ENCODE peak calls at places on chromosomes 16 and 17, in eight cellular contexts. One of them, this sample, is unnamed.

GRCh38 chr16:31386157-31386984 is 6.8 kb upstream of the ITGAD start:
- DNase-seq in AG09319: no peak
- DNase-seq in anterior cingulate cortex: no peak
- DNase-seq in SHP77: no peak
- DNase-seq in endothelial cell: no peak
- DNase-seq in fibroblast of pulmonary artery: peak
- DNase-seq in neural crest cell: no peak
- DNase-seq in renal cortical epithelial cell: peak
- DNase-seq in this sample: no peak

GRCh38 chr17:31448467-31449077 is 57.1 kb downstream of the RAB11FIP4 start:
- DNase-seq in AG09319: peak
- DNase-seq in anterior cingulate cortex: no peak
- DNase-seq in SHP77: no peak
- DNase-seq in endothelial cell: no peak
- DNase-seq in fibroblast of pulmonary artery: peak
- DNase-seq in neural crest cell: no peak
- DNase-seq in renal cortical epithelial cell: peak
- DNase-seq in this sample: no peak

GRCh38 chr17:41629316-41629715 is 4.9 kb upstream of the KRT17 start:
- DNase-seq in AG09319: no peak
- DNase-seq in anterior cingulate cortex: no peak
- DNase-seq in SHP77: no peak
- DNase-seq in endothelial cell: no peak
- DNase-seq in fibroblast of pulmonary artery: no peak
- DNase-seq in neural crest cell: no peak
- DNase-seq in renal cortical epithelial cell: no peak
- DNase-seq in this sample: no peak

GRCh38 chr17:80598813-80599545 is 54.3 kb downstream of the RPTOR start:
- DNase-seq in AG09319: no peak
- DNase-seq in anterior cingulate cortex: no peak
- DNase-seq in SHP77: no peak
- DNase-seq in endothelial cell: no peak
- DNase-seq in fibroblast of pulmonary artery: no peak
- DNase-seq in neural crest cell: no peak
- DNase-seq in renal cortical epithelial cell: no peak
- DNase-seq in this sample: no peak

GRCh38 chr17:76383645-76384221 is 676 bp upstream of the SPHK1 start:
- DNase-seq in AG09319: no peak
- DNase-seq in anterior cingulate cortex: no peak
- DNase-seq in SHP77: peak
- DNase-seq in endothelial cell: peak
- DNase-seq in fibroblast of pulmonary artery: peak
- DNase-seq in neural crest cell: peak
- DNase-seq in renal cortical epithelial cell: no peak
- DNase-seq in this sample: peak

GRCh38 chr16:66619534-66620418 is 15.3 kb downstream of the CMTM3 start:
- DNase-seq in AG09319: no peak
- DNase-seq in anterior cingulate cortex: no peak
- DNase-seq in SHP77: no peak
- DNase-seq in endothelial cell: no peak
- DNase-seq in fibroblast of pulmonary artery: peak
- DNase-seq in neural crest cell: no peak
- DNase-seq in renal cortical epithelial cell: peak
- DNase-seq in this sample: no peak

GRCh38 chr16:12811441-12812198 is 7.9 kb upstream of the CPPED1 start:
- DNase-seq in AG09319: no peak
- DNase-seq in anterior cingulate cortex: no peak
- DNase-seq in SHP77: no peak
- DNase-seq in endothelial cell: no peak
- DNase-seq in fibroblast of pulmonary artery: no peak
- DNase-seq in neural crest cell: no peak
- DNase-seq in renal cortical epithelial cell: no peak
- DNase-seq in this sample: no peak

GRCh38 chr17:2780931-2781454 is 15.2 kb upstream of the RAP1GAP2 start:
- DNase-seq in AG09319: no peak
- DNase-seq in anterior cingulate cortex: no peak
- DNase-seq in SHP77: no peak
- DNase-seq in endothelial cell: no peak
- DNase-seq in fibroblast of pulmonary artery: no peak
- DNase-seq in neural crest cell: no peak
- DNase-seq in renal cortical epithelial cell: no peak
- DNase-seq in this sample: no peak